ENCODE peak calls at places on chromosome 15, in ten cellular contexts. One of them, this sample, is unnamed.

GRCh38 chr15:83063555-83063954 is 3.5 kb downstream of the BTBD1 start:
- DNase-seq in lower leg skin: no peak
- DNase-seq in A549: no peak
- DNase-seq in HCT116: no peak
- DNase-seq in heart left ventricle: no peak
- DNase-seq in transverse colon: no peak
- DNase-seq in stomach: no peak
- DNase-seq in right lobe of liver: no peak
- DNase-seq in sigmoid colon: no peak
- DNase-seq in IMR-90: no peak
- DNase-seq in this sample: no peak

GRCh38 chr15:89673162-89673506 is 6.0 kb downstream of the PLIN1 start:
- DNase-seq in lower leg skin: peak
- DNase-seq in A549: peak
- DNase-seq in HCT116: peak
- DNase-seq in heart left ventricle: no peak
- DNase-seq in transverse colon: no peak
- DNase-seq in stomach: no peak
- DNase-seq in right lobe of liver: no peak
- DNase-seq in sigmoid colon: no peak
- DNase-seq in IMR-90: no peak
- DNase-seq in this sample: no peak

GRCh38 chr15:35289029-35289617 is 204.0 kb upstream of the NANOGP8 start:
- DNase-seq in lower leg skin: no peak
- DNase-seq in A549: peak
- DNase-seq in HCT116: peak
- DNase-seq in heart left ventricle: no peak
- DNase-seq in transverse colon: no peak
- DNase-seq in stomach: no peak
- DNase-seq in right lobe of liver: no peak
- DNase-seq in sigmoid colon: no peak
- DNase-seq in IMR-90: peak
- DNase-seq in this sample: peak

GRCh38 chr15:66803182-66803729 is 101.2 kb downstream of the SMAD6 start:
- DNase-seq in lower leg skin: peak
- DNase-seq in A549: peak
- DNase-seq in HCT116: peak
- DNase-seq in heart left ventricle: peak
- DNase-seq in transverse colon: peak
- DNase-seq in stomach: peak
- DNase-seq in right lobe of liver: peak
- DNase-seq in sigmoid colon: peak
- DNase-seq in IMR-90: peak
- DNase-seq in this sample: peak

GRCh38 chr15:91611924-91612323 is 241.6 kb upstream of the SLCO3A1 start:
- DNase-seq in lower leg skin: no peak
- DNase-seq in A549: no peak
- DNase-seq in HCT116: no peak
- DNase-seq in heart left ventricle: no peak
- DNase-seq in transverse colon: no peak
- DNase-seq in stomach: no peak
- DNase-seq in right lobe of liver: peak
- DNase-seq in sigmoid colon: no peak
- DNase-seq in IMR-90: no peak
- DNase-seq in this sample: no peak

GRCh38 chr15:45429974-45430792 is 51.8 kb upstream of the GATM start:
- DNase-seq in lower leg skin: peak
- DNase-seq in A549: peak
- DNase-seq in HCT116: no peak
- DNase-seq in heart left ventricle: peak
- DNase-seq in transverse colon: peak
- DNase-seq in stomach: peak
- DNase-seq in right lobe of liver: peak
- DNase-seq in sigmoid colon: peak
- DNase-seq in IMR-90: peak
- DNase-seq in this sample: no peak

GRCh38 chr15:58595516-58596238 is 153.8 kb downstream of the ADAM10 start:
- DNase-seq in lower leg skin: no peak
- DNase-seq in A549: no peak
- DNase-seq in HCT116: no peak
- DNase-seq in heart left ventricle: no peak
- DNase-seq in transverse colon: no peak
- DNase-seq in stomach: no peak
- DNase-seq in right lobe of liver: no peak
- DNase-seq in sigmoid colon: no peak
- DNase-seq in IMR-90: no peak
- DNase-seq in this sample: no peak

GRCh38 chr15:67085818-67086649 is 20.6 kb downstream of the SMAD3 start:
- DNase-seq in lower leg skin: no peak
- DNase-seq in A549: no peak
- DNase-seq in HCT116: no peak
- DNase-seq in heart left ventricle: no peak
- DNase-seq in transverse colon: no peak
- DNase-seq in stomach: no peak
- DNase-seq in right lobe of liver: no peak
- DNase-seq in sigmoid colon: no peak
- DNase-seq in IMR-90: peak
- DNase-seq in this sample: no peak

DNA sequence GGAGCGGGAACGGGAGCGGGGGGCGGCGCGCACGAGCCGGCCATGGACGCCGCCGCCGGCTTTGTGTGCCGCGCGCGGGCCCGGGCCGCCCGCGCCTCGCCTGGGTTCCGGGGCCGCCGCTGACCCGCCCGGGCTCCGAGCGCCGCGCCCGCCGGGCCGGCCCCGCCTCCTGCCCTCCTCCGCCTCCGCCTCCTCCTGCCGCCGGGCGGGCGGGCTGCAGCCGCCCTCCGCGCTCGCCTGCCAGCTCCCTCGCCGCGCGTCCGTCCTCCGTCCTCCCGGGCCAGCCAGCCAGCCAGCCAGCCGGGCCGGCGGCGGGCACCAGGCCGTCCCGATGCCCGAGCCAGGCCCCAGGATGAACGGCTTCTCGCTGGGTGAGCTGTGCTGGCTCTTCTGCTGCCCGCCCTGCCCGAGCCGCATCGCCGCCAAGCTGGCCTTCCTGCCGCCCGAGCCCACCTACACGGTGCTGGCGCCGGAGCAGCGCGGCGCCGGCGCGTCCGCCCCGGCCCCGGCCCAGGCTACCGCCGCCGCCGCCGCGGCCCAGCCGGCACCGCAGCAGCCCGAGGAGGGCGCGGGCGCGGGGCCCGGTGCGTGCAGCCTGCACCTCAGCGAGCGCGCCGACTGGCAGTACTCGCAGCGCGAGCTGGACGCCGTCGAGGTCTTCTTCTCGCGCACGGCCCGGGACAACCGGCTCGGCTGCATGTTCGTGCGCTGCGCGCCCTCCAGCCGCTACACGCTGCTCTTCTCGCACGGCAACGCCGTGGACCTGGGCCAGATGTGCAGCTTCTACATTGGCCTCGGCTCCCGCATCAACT is at the start of gene ABHD17C:
- DNase-seq in lower leg skin: peak
- DNase-seq in A549: peak
- DNase-seq in HCT116: no peak
- DNase-seq in heart left ventricle: peak
- DNase-seq in transverse colon: peak
- DNase-seq in stomach: peak
- DNase-seq in right lobe of liver: peak
- DNase-seq in sigmoid colon: peak
- DNase-seq in IMR-90: peak
- DNase-seq in this sample: no peak
- TF ChIP-seq POLR2A in lower leg skin: no peak
- TF ChIP-seq POLR2A in A549: peak
- TF ChIP-seq POLR2A in HCT116: no peak
- TF ChIP-seq POLR2A in heart left ventricle: no peak
- TF ChIP-seq POLR2A in transverse colon: peak
- TF ChIP-seq POLR2A in stomach: no peak
- TF ChIP-seq POLR2A in right lobe of liver: peak
- TF ChIP-seq POLR2A in sigmoid colon: no peak
- TF ChIP-seq POLR2A in IMR-90: no peak
- TF ChIP-seq POLR2A in this sample: peak

GRCh38 chr15:69460481-69460880 is 7.9 kb downstream of the RPLP1 start:
- DNase-seq in lower leg skin: no peak
- DNase-seq in A549: no peak
- DNase-seq in HCT116: no peak
- DNase-seq in heart left ventricle: no peak
- DNase-seq in transverse colon: no peak
- DNase-seq in stomach: no peak
- DNase-seq in right lobe of liver: no peak
- DNase-seq in sigmoid colon: no peak
- DNase-seq in IMR-90: no peak
- DNase-seq in this sample: no peak

GRCh38 chr15:69456208-69457166 is 3.9 kb downstream of the RPLP1 start:
- DNase-seq in lower leg skin: peak
- DNase-seq in A549: no peak
- DNase-seq in HCT116: no peak
- DNase-seq in heart left ventricle: no peak
- DNase-seq in transverse colon: no peak
- DNase-seq in stomach: no peak
- DNase-seq in right lobe of liver: no peak
- DNase-seq in sigmoid colon: no peak
- DNase-seq in IMR-90: no peak
- DNase-seq in this sample: no peak

GRCh38 chr15:69459063-69459462 is 6.4 kb downstream of the RPLP1 start:
- DNase-seq in lower leg skin: no peak
- DNase-seq in A549: no peak
- DNase-seq in HCT116: no peak
- DNase-seq in heart left ventricle: no peak
- DNase-seq in transverse colon: no peak
- DNase-seq in stomach: peak
- DNase-seq in right lobe of liver: no peak
- DNase-seq in sigmoid colon: no peak
- DNase-seq in IMR-90: no peak
- DNase-seq in this sample: no peak

GRCh38 chr15:69454953-69455352 is 2.3 kb downstream of the RPLP1 start:
- DNase-seq in lower leg skin: peak
- DNase-seq in A549: no peak
- DNase-seq in HCT116: no peak
- DNase-seq in heart left ventricle: no peak
- DNase-seq in transverse colon: no peak
- DNase-seq in stomach: no peak
- DNase-seq in right lobe of liver: no peak
- DNase-seq in sigmoid colon: no peak
- DNase-seq in IMR-90: no peak
- DNase-seq in this sample: no peak

GRCh38 chr15:69457304-69458280 is 5.0 kb downstream of the RPLP1 start:
- DNase-seq in lower leg skin: peak
- DNase-seq in A549: no peak
- DNase-seq in HCT116: no peak
- DNase-seq in heart left ventricle: no peak
- DNase-seq in transverse colon: no peak
- DNase-seq in stomach: no peak
- DNase-seq in right lobe of liver: no peak
- DNase-seq in sigmoid colon: no peak
- DNase-seq in IMR-90: peak
- DNase-seq in this sample: no peak
- TF ChIP-seq POLR2A in lower leg skin: no peak
- TF ChIP-seq POLR2A in A549: no peak
- TF ChIP-seq POLR2A in HCT116: no peak
- TF ChIP-seq POLR2A in heart left ventricle: no peak
- TF ChIP-seq POLR2A in transverse colon: no peak
- TF ChIP-seq POLR2A in stomach: no peak
- TF ChIP-seq POLR2A in right lobe of liver: no peak
- TF ChIP-seq POLR2A in sigmoid colon: no peak
- TF ChIP-seq POLR2A in IMR-90: no peak
- TF ChIP-seq POLR2A in this sample: no peak

GRCh38 chr15:27798807-27799206 is 300.3 kb downstream of the OCA2 start:
- DNase-seq in lower leg skin: no peak
- DNase-seq in A549: no peak
- DNase-seq in HCT116: no peak
- DNase-seq in heart left ventricle: no peak
- DNase-seq in transverse colon: no peak
- DNase-seq in stomach: no peak
- DNase-seq in right lobe of liver: no peak
- DNase-seq in sigmoid colon: no peak
- DNase-seq in IMR-90: no peak
- DNase-seq in this sample: no peak
- TF ChIP-seq POLR2A in lower leg skin: no peak
- TF ChIP-seq POLR2A in A549: no peak
- TF ChIP-seq POLR2A in HCT116: no peak
- TF ChIP-seq POLR2A in heart left ventricle: no peak
- TF ChIP-seq POLR2A in transverse colon: no peak
- TF ChIP-seq POLR2A in stomach: no peak
- TF ChIP-seq POLR2A in right lobe of liver: no peak
- TF ChIP-seq POLR2A in sigmoid colon: no peak
- TF ChIP-seq POLR2A in IMR-90: no peak
- TF ChIP-seq POLR2A in this sample: no peak

GRCh38 chr15:99016680-99017321 is 9.2 kb upstream of the PGPEP1L start:
- DNase-seq in lower leg skin: peak
- DNase-seq in A549: peak
- DNase-seq in HCT116: no peak
- DNase-seq in heart left ventricle: no peak
- DNase-seq in transverse colon: no peak
- DNase-seq in stomach: no peak
- DNase-seq in right lobe of liver: no peak
- DNase-seq in sigmoid colon: no peak
- DNase-seq in IMR-90: peak
- DNase-seq in this sample: peak

GRCh38 chr15:99010743-99011142 is 3.2 kb upstream of the PGPEP1L start:
- DNase-seq in lower leg skin: no peak
- DNase-seq in A549: no peak
- DNase-seq in HCT116: no peak
- DNase-seq in heart left ventricle: no peak
- DNase-seq in transverse colon: no peak
- DNase-seq in stomach: no peak
- DNase-seq in right lobe of liver: no peak
- DNase-seq in sigmoid colon: no peak
- DNase-seq in IMR-90: peak
- DNase-seq in this sample: no peak

GRCh38 chr15:99017322-99017701 is 9.7 kb upstream of the PGPEP1L start:
- DNase-seq in lower leg skin: no peak
- DNase-seq in A549: no peak
- DNase-seq in HCT116: no peak
- DNase-seq in heart left ventricle: no peak
- DNase-seq in transverse colon: no peak
- DNase-seq in stomach: no peak
- DNase-seq in right lobe of liver: no peak
- DNase-seq in sigmoid colon: no peak
- DNase-seq in IMR-90: no peak
- DNase-seq in this sample: no peak

GRCh38 chr15:99015677-99016568 is 8.3 kb upstream of the PGPEP1L start:
- DNase-seq in lower leg skin: peak
- DNase-seq in A549: no peak
- DNase-seq in HCT116: no peak
- DNase-seq in heart left ventricle: no peak
- DNase-seq in transverse colon: no peak
- DNase-seq in stomach: peak
- DNase-seq in right lobe of liver: peak
- DNase-seq in sigmoid colon: no peak
- DNase-seq in IMR-90: no peak
- DNase-seq in this sample: no peak

DNA sequence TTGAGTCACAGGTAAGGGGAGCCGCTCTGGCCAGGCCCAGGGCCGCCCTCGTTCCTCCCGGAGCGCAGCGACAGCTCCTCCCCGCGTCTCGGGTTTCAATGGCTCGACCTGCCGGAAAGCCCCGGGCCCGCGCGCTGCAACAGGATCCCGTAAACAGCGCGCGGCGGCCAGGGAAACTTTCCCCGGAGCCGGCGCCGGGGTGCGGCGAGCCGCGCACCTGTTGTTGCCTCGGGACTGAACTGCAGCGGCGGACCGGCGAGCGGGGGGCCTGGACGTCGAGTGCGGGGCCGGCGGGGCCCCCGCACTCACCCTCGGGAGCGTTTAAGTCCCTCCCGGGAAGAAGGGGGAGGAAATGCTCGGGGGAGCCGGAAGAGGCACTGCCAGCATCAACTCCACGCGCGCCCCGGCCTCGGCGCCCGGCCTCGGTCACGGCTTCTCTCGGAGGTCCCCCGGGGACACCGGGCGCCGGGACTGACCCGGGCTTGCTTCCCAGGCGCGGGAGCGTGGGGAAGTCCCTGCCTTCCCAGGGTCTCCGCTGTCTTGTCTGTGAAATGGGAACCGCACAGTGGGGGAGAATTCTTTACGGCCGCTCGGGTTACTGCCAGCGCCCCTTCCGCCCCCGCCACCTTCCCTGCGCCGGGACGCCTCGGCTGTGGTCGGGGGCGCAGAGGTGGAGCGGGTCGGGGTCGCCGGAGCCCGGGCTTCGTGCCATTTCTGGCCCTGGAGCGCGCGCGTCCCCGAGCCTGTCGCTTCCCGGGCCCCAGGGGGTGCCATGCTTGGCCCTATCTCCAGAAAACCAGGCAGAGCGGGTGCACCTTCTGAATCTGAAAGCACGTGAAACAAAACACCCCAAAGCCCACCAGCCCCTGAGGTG is 7.4 kb upstream of the PGPEP1L start:
- DNase-seq in lower leg skin: peak
- DNase-seq in A549: peak
- DNase-seq in HCT116: peak
- DNase-seq in heart left ventricle: peak
- DNase-seq in transverse colon: peak
- DNase-seq in stomach: peak
- DNase-seq in right lobe of liver: peak
- DNase-seq in sigmoid colon: peak
- DNase-seq in IMR-90: peak
- DNase-seq in this sample: peak
- TF ChIP-seq POLR2A in lower leg skin: no peak
- TF ChIP-seq POLR2A in A549: no peak
- TF ChIP-seq POLR2A in HCT116: no peak
- TF ChIP-seq POLR2A in heart left ventricle: no peak
- TF ChIP-seq POLR2A in transverse colon: no peak
- TF ChIP-seq POLR2A in stomach: no peak
- TF ChIP-seq POLR2A in right lobe of liver: no peak
- TF ChIP-seq POLR2A in sigmoid colon: no peak
- TF ChIP-seq POLR2A in IMR-90: no peak
- TF ChIP-seq POLR2A in this sample: no peak